ENCODE peak calls at places on chromosomes 1 and 21, in nine cellular contexts. G is dermis microvascular lymphatic vessel endothelial cell; H is A549; E is non-pigmented ciliary epithelial cell; N is activated T-cell treated with anti-CD3 and anti-CD28 coated beads for 24 hours; O is substantia nigra; U is stimulated activated CD4-positive, alpha-beta T cell treated with anti-CD3 and anti-CD28 coated beads, Interleukin-1b, Interleukin-23, amount 100 ng/mL, for 1 hour; F is neural crest cell; A is NCI-H1417. B is an unnamed sample.

GRCh38 chr1:110696818-110697217 is 22.1 kb upstream of the KCNA3 start:
- DNase-seq in G (no peak), H (no peak), E (no peak), N (no peak), O (no peak), U (no peak), F (no peak), A (no peak), B (no peak)

GRCh38 chr1:64685942-64686341 is 58.9 kb upstream of the RAVER2 start:
- DNase-seq in G (no peak), H (no peak), E (no peak), N (no peak), O (no peak), U (no peak), F (no peak), A (no peak), B (no peak)

GRCh38 chr1:44322367-44322766 is 32.7 kb downstream of the ERI3 start:
- DNase-seq in G (no peak), H (no peak), E (no peak), N (no peak), O (no peak), U (no peak), F (no peak), A (no peak), B (no peak)

GRCh38 chr21:45299026-45299863 is 11.6 kb upstream of the POFUT2 start:
- DNase-seq in G (no peak), H (no peak), E (no peak), N (no peak), O (no peak), U (no peak), F (no peak), A (no peak), B (no peak)

GRCh38 chr1:226223786-226224244 is 351 bp downstream of the MIXL1 start:
- DNase-seq in G (no peak), H (no peak), E (no peak), N (no peak), O (no peak), U (no peak), F (peak), A (peak), B (peak)

GRCh38 chr21:17819878-17820232 is 699 bp upstream of the C21orf91 start:
- DNase-seq in G (no peak), H (no peak), E (no peak), N (no peak), O (peak), U (no peak), F (no peak), A (peak), B (no peak)

GRCh38 chr1:201903135-201903534 is 14.4 kb downstream of the SHISA4 start:
- DNase-seq in G (no peak), H (no peak), E (no peak), N (no peak), O (no peak), U (no peak), F (no peak), A (no peak), B (no peak)

GRCh38 chr1:25456502-25456901 is 25.8 kb downstream of the MACO1 start:
- DNase-seq in G (no peak), H (no peak), E (no peak), N (no peak), O (no peak), U (no peak), F (no peak), A (no peak), B (no peak)

GRCh38 chr1:55539652-55540512 is 324.7 kb upstream of the USP24 start:
- DNase-seq in G (no peak), H (no peak), E (no peak), N (no peak), O (no peak), U (no peak), F (no peak), A (no peak), B (no peak)

GRCh38 chr1:151069103-151069486 is 1.5 kb upstream of the GABPB2 start:
- DNase-seq in G (no peak), H (no peak), E (no peak), N (no peak), O (no peak), U (no peak), F (no peak), A (no peak), B (no peak)

B was measured in CD4-positive, CD25-positive, alpha-beta regulatory T cell.